ENCODE peak calls at places on chromosomes 5 and 9, in nine cellular contexts. U is activated naive CD8-positive, alpha-beta T cell treated with anti-CD3 and anti-CD28 coated beads, Interleukin-2, amount 50 U/mL, for 24 hours; L is A549; V is NCI-H1417; J is testis; K is left cardiac atrium; E is Calu3; Y is upper lobe of right lung; C is NAMALWA. A is an unnamed sample.
A peak's percentile ranks its signal among the peaks of the same experiment; 100 is the strongest.

GRCh38 chr5:100464418-100464817 is 70.8 kb upstream of the FAM174A start:
- DNase-seq in Y (no peak), V (no peak), E (peak; percentile 9), C (no peak), L (peak; percentile 2), K (no peak), J (no peak), U (no peak), A (peak; percentile 8)

GRCh38 chr5:10250804-10251276 is 760 bp downstream of the CCT5 start:
- DNase-seq in Y (no peak), U (no peak), L (no peak), J (no peak), C (peak; percentile 58), E (no peak), V (no peak), K (no peak), A (no peak)

GRCh38 chr5:81817980-81818379 is 67.1 kb upstream of the SSBP2 start:
- DNase-seq in V (no peak), L (no peak), E (no peak), K (no peak), C (no peak), Y (no peak), U (no peak), J (no peak), A (no peak)

GRCh38 chr9:106897681-106898080 is 34.7 kb downstream of the ZNF462 start:
- DNase-seq in C (no peak), V (no peak), J (no peak), Y (no peak), L (no peak), E (no peak), U (no peak), K (no peak), A (no peak)

GRCh38 chr9:87909310-87910041 is 8.3 kb upstream of the SPATA31C1 start:
- DNase-seq in J (no peak), V (peak; percentile 13), Y (no peak), C (no peak), U (no peak), E (peak; percentile 81), K (no peak), L (peak; percentile 87), A (peak; percentile 26)

GRCh38 chr9:96056221-96056620 is 180.7 kb downstream of the ERCC6L2 start:
- DNase-seq in U (no peak), C (no peak), J (no peak), Y (no peak), E (no peak), K (no peak), V (no peak), L (no peak), A (no peak)

GRCh38 chr9:126587187-126588185 is 26.2 kb upstream of the LMX1B start:
- DNase-seq in C (no peak), K (peak; percentile 89), J (peak; percentile 28), E (no peak), Y (no peak), U (no peak), L (no peak), V (peak; percentile 62), A (no peak)

GRCh38 chr5:97838214-97838613 is 655.2 kb upstream of the RIOK2 start:
- DNase-seq in L (peak; percentile 6), Y (no peak), K (no peak), J (no peak), V (no peak), E (no peak), C (no peak), U (no peak), A (no peak)

GRCh38 chr5:77843570-77844407 is 67.7 kb upstream of the TBCA start:
- DNase-seq in Y (no peak), J (peak; percentile 23), V (no peak), U (no peak), E (no peak), K (no peak), L (no peak), C (no peak), A (no peak)

GRCh38 chr5:144187699-144188294 is 17.1 kb downstream of the KCTD16 start:
- DNase-seq in U (peak; percentile 66), E (peak; percentile 63), J (peak; percentile 34), K (peak; percentile 44), V (peak; percentile 71), Y (peak; percentile 61), C (peak; percentile 86), L (peak; percentile 89), A (no peak)

GRCh38 chr5:32584651-32585050 is 706 bp upstream of the SUB1 start:
- DNase-seq in V (no peak), J (no peak), C (no peak), Y (no peak), E (no peak), U (no peak), K (no peak), L (no peak), A (no peak)

GRCh38 chr5:8478308-8478707 is 609.4 kb downstream of the MTRR start:
- DNase-seq in Y (no peak), V (peak; percentile 40), J (no peak), C (no peak), L (no peak), K (no peak), E (no peak), U (no peak), A (no peak)

GRCh38 chr5:120314201-120314600 is 149.9 kb upstream of the PRR16 start:
- DNase-seq in K (no peak), Y (no peak), U (no peak), V (no peak), L (no peak), E (no peak), J (no peak), C (no peak), A (no peak)

GRCh38 chr9:111232997-111233790 is 96.8 kb downstream of the OR2K2 start:
- DNase-seq in J (peak; percentile 25), U (no peak), C (no peak), K (no peak), L (no peak), E (no peak), Y (no peak), V (no peak), A (no peak)

GRCh38 chr5:145925353-145925752 is 11.0 kb upstream of the SH3RF2 start:
- DNase-seq in Y (no peak), U (no peak), E (no peak), K (no peak), J (no peak), V (no peak), C (no peak), L (peak; percentile 62), A (no peak)

GRCh38 chr5:123951204-123951977 is 439.4 kb downstream of the CSNK1G3 start:
- DNase-seq in U (no peak), L (peak; percentile 14), E (peak; percentile 65), J (no peak), Y (no peak), K (no peak), C (no peak), V (no peak), A (no peak)

GRCh38 chr5:177226882-177227281 is 76.6 kb downstream of the RAB24 start:
- DNase-seq in V (no peak), Y (no peak), U (no peak), J (no peak), C (no peak), E (no peak), L (no peak), K (no peak), A (no peak)

GRCh38 chr5:123157797-123158528 is 68.9 kb downstream of the PRDM6 start:
- DNase-seq in C (no peak), K (no peak), U (no peak), E (no peak), J (no peak), V (no peak), L (no peak), Y (no peak), A (no peak)

GRCh38 chr9:93958121-93958874 is 3.1 kb upstream of the BARX1 start:
- DNase-seq in U (peak; percentile 54), J (no peak), L (no peak), V (no peak), Y (peak; percentile 64), C (no peak), K (no peak), E (no peak), A (no peak)

GRCh38 chr5:153619706-153620105 is 129.2 kb downstream of the GRIA1 start:
- DNase-seq in K (no peak), J (no peak), Y (no peak), V (no peak), U (no peak), C (no peak), E (no peak), L (no peak), A (no peak)

GRCh38 chr9:99059074-99059894 is 45.6 kb upstream of the TGFBR1 start:
- DNase-seq in K (no peak), C (peak; percentile 49), V (no peak), Y (no peak), E (no peak), U (peak; percentile 22), J (no peak), L (no peak), A (no peak)

GRCh38 chr5:39779836-39780235 is 355.1 kb upstream of the DAB2 start:
- DNase-seq in E (no peak), U (no peak), K (no peak), C (no peak), J (no peak), V (no peak), L (no peak), Y (no peak), A (no peak)

GRCh38 chr5:100827481-100827889 is 75.6 kb downstream of the ST8SIA4 start:
- DNase-seq in J (no peak), K (no peak), C (peak; percentile 62), U (no peak), V (peak; percentile 84), E (no peak), Y (no peak), L (peak; percentile 50), A (peak; percentile 10)

GRCh38 chr9:92947268-92948031 is at the start of gene FGD3:
- DNase-seq in K (no peak), Y (peak; percentile 71), J (no peak), U (no peak), E (peak; percentile 26), L (no peak), C (no peak), V (peak; percentile 95), A (peak; percentile 70)

GRCh38 chr5:56514246-56514645 is 281.1 kb upstream of the ANKRD55 start:
- DNase-seq in L (no peak), U (no peak), V (no peak), E (no peak), C (no peak), J (no peak), K (no peak), Y (no peak), A (no peak)

GRCh38 chr9:97501177-97501971 is at the start of gene TMOD1:
- DNase-seq in J (peak; percentile 56), V (peak; percentile 84), L (peak; percentile 45), Y (peak; percentile 87), C (no peak), E (peak; percentile 69), U (peak; percentile 57), K (peak; percentile 83), A (peak; percentile 98)

GRCh38 chr5:158485604-158486081 is 614.1 kb downstream of the EBF1 start:
- DNase-seq in V (no peak), U (no peak), L (no peak), E (no peak), J (peak; percentile 53), C (no peak), K (peak; percentile 47), Y (no peak), A (no peak)

GRCh38 chr9:6054280-6055099 is 39.1 kb upstream of the RANBP6 start:
- DNase-seq in V (peak; percentile 86), E (peak; percentile 60), C (peak; percentile 83), K (peak; percentile 73), U (peak; percentile 63), Y (no peak), L (peak; percentile 81), J (peak; percentile 87), A (no peak)

GRCh38 chr5:155620819-155621410 is 607.4 kb downstream of the KIF4B start:
- DNase-seq in V (no peak), K (no peak), J (no peak), Y (no peak), E (no peak), L (no peak), U (no peak), C (no peak), A (no peak)

GRCh38 chr5:8814081-8814480 is 731.8 kb downstream of the SEMA5A start:
- DNase-seq in U (no peak), Y (no peak), K (no peak), E (no peak), V (no peak), C (no peak), J (no peak), L (no peak), A (no peak)

GRCh38 chr9:81964216-81965171 is 21.2 kb downstream of the SPATA31D3 start:
- DNase-seq in C (no peak), K (no peak), E (no peak), U (no peak), V (no peak), L (no peak), J (no peak), Y (no peak), A (no peak)

A was measured in 8988T.